ENCODE peak calls at places on chromosomes 16 and 17, in ten cellular contexts. Z is GM12878; D is Panc1; F is left cardiac atrium; M is mucosa of descending colon; L is RWPE2; H is natural killer cell; R is activated T-cell treated with anti-CD3 and anti-CD28 coated beads, Interleukin-2, amount 50 U/mL, for 72 hours; B is activated naive CD8-positive, alpha-beta T cell treated with anti-CD3 and anti-CD28 coated beads, Interleukin-2, amount 10 ng/mL, durations not matched to agents 7 days and 5 days; Y is Right ventricle myocardium inferior. Q is an unnamed sample.

GRCh38 chr17:28717578-28718316 is at the start of gene RAB34:
- ATAC-seq in Z (peak; percentile 31), D (peak; percentile 65), B (no peak), Y (peak; percentile 36), F (peak; percentile 51), L (peak; percentile 64), R (no peak), M (no peak), H (no peak), Q (no peak)

GRCh38 chr17:1736348-1737281 is 6.1 kb upstream of the SERPINF2 start:
- ATAC-seq in R (peak; percentile 84), F (peak; percentile 71), Y (peak; percentile 78), M (peak; percentile 47), B (no peak), Z (peak; percentile 92), H (no peak), L (peak; percentile 54), D (peak; percentile 74), Q (peak; percentile 20)

GRCh38 chr17:81693491-81694360 is 9.4 kb upstream of the MRPL12 start:
- ATAC-seq in Y (no peak), F (no peak), M (no peak), D (peak; percentile 38), B (no peak), H (no peak), Z (no peak), R (no peak), L (no peak), Q (peak; percentile 3)

GRCh38 chr17:32783602-32784001 is 93.3 kb downstream of the MYO1D start:
- ATAC-seq in M (peak; percentile 97), H (peak; percentile 72), Z (peak; percentile 82), R (peak; percentile 57), Y (no peak), D (peak; percentile 88), L (peak; percentile 58), F (peak; percentile 68), B (no peak), Q (peak; percentile 75)

GRCh38 chr17:80760501-80760900 is 215.9 kb downstream of the RPTOR start:
- ATAC-seq in B (no peak), Y (no peak), L (peak; percentile 81), Z (peak; percentile 79), R (no peak), M (peak; percentile 98), D (peak; percentile 85), F (no peak), H (no peak), Q (peak; percentile 5)

GRCh38 chr16:84839956-84840355 is 20.2 kb downstream of the CRISPLD2 start:
- ATAC-seq in Z (peak; percentile 25), M (no peak), L (no peak), B (no peak), H (no peak), R (no peak), D (no peak), Y (no peak), F (no peak), Q (peak; percentile 3)

GRCh38 chr17:307295-307691 is 45.3 kb downstream of the RPH3AL start:
- ATAC-seq in Z (no peak), F (no peak), D (no peak), L (no peak), Y (no peak), R (no peak), H (no peak), M (no peak), B (no peak), Q (no peak)

GRCh38 chr17:72397687-72398086 is 276.9 kb downstream of the SOX9 start:
- ATAC-seq in Z (no peak), Y (no peak), R (no peak), M (peak; percentile 36), F (no peak), L (no peak), B (no peak), D (no peak), H (no peak), Q (no peak)

GRCh38 chr16:24986512-24987303 is 28.5 kb downstream of the ARHGAP17 start:
- ATAC-seq in M (peak; percentile 16), F (peak; percentile 51), H (peak; percentile 40), R (peak; percentile 18), Y (peak; percentile 73), L (no peak), B (peak; percentile 66), D (peak; percentile 78), Z (peak; percentile 16), Q (peak; percentile 68)

GRCh38 chr17:64295146-64295545 is 32.1 kb upstream of the TEX2 start:
- ATAC-seq in L (no peak), M (no peak), Y (no peak), B (no peak), H (no peak), D (no peak), Z (no peak), R (no peak), F (no peak), Q (no peak)

GRCh38 chr16:82562183-82562677 is 64.5 kb upstream of the CDH13 start:
- ATAC-seq in B (no peak), Y (no peak), R (no peak), D (no peak), L (no peak), Z (no peak), M (no peak), F (no peak), H (peak; percentile 32), Q (no peak)

GRCh38 chr16:56588781-56589140 is 567 bp upstream of the MT3 start:
- ATAC-seq in D (no peak), M (no peak), Z (no peak), F (no peak), Y (no peak), R (no peak), L (no peak), H (no peak), B (no peak), Q (no peak)

GRCh38 chr16:48129926-48130325 is 25.9 kb downstream of the ABCC12 start:
- ATAC-seq in H (no peak), M (no peak), B (no peak), Z (no peak), D (no peak), Y (no peak), R (no peak), F (no peak), L (peak; percentile 6), Q (no peak)

GRCh38 chr16:66787427-66787826 is 14.0 kb downstream of the TERB1 start:
- ATAC-seq in Z (no peak), Y (no peak), L (no peak), M (no peak), B (no peak), D (no peak), R (no peak), H (no peak), F (no peak), Q (no peak)

GRCh38 chr17:81209141-81209540 is 13.6 kb downstream of the CEP131 start:
- ATAC-seq in L (no peak), Z (no peak), F (no peak), M (no peak), D (no peak), H (no peak), R (no peak), B (no peak), Y (no peak), Q (no peak)

GRCh38 chr16:55668337-55669281 is 12.8 kb downstream of the SLC6A2 start:
- ATAC-seq in R (no peak), D (peak; percentile 56), H (no peak), Y (no peak), Z (no peak), F (no peak), B (no peak), L (peak; percentile 78), M (no peak), Q (no peak)

GRCh38 chr16:83942074-83942473 is 11.0 kb upstream of the OSGIN1 start:
- ATAC-seq in D (no peak), R (no peak), L (no peak), H (no peak), F (no peak), Y (no peak), Z (no peak), B (no peak), M (no peak), Q (no peak)

GRCh38 chr16:58035356-58036170 is 10.0 kb downstream of the MMP15 start:
- ATAC-seq in R (no peak), B (no peak), L (no peak), Y (no peak), Z (no peak), M (no peak), F (no peak), H (no peak), D (no peak), Q (no peak)

GRCh38 chr17:65231662-65232335 is 94.6 kb downstream of the RGS9 start:
- ATAC-seq in Y (peak; percentile 71), Z (peak; percentile 72), L (peak; percentile 94), B (peak; percentile 53), M (peak; percentile 88), H (peak; percentile 54), D (peak; percentile 95), R (peak; percentile 32), F (peak; percentile 67), Q (peak; percentile 79)

GRCh38 chr17:75773808-75774470 is 8.9 kb upstream of the GALK1 start:
- ATAC-seq in R (peak; percentile 3), F (no peak), M (no peak), Y (no peak), H (peak; percentile 4), D (no peak), B (no peak), Z (peak; percentile 8), L (no peak), Q (peak; percentile 34)

GRCh38 chr16:27347930-27348685 is 34.3 kb downstream of the IL4R start:
- ATAC-seq in R (no peak), Y (no peak), D (no peak), Z (no peak), F (no peak), H (no peak), L (no peak), M (no peak), B (no peak), Q (no peak)

GRCh38 chr17:15947331-15947730 is 2.4 kb downstream of the ADORA2B start:
- ATAC-seq in F (no peak), Z (no peak), Y (no peak), M (peak; percentile 63), R (no peak), B (no peak), H (no peak), D (no peak), L (peak; percentile 74), Q (no peak)

GRCh38 chr16:84498859-84499620 is 5.4 kb downstream of the MEAK7 start:
- ATAC-seq in D (no peak), R (no peak), F (no peak), B (no peak), L (no peak), M (no peak), Z (no peak), Y (no peak), H (no peak), Q (no peak)

GRCh38 chr17:78249836-78250806 is 18.7 kb downstream of the TMEM235 start:
- ATAC-seq in D (peak; percentile 0), F (no peak), B (no peak), Y (no peak), R (no peak), Z (no peak), L (no peak), H (no peak), M (no peak), Q (no peak)

GRCh38 chr17:63634163-63634562 is 11.9 kb downstream of the MAP3K3 start:
- ATAC-seq in Z (no peak), M (no peak), Y (peak; percentile 38), B (peak; percentile 45), R (no peak), H (no peak), D (no peak), L (no peak), F (peak; percentile 47), Q (no peak)

GRCh38 chr16:87235810-87236515 is 81.2 kb downstream of the C16orf95 start:
- ATAC-seq in R (peak; percentile 42), H (peak; percentile 64), F (no peak), M (no peak), L (no peak), D (peak; percentile 42), Z (peak; percentile 59), Y (no peak), B (peak; percentile 70), Q (no peak)

GRCh38 chr16:65441501-65441900 is 319.6 kb upstream of the CDH11 start:
- ATAC-seq in R (no peak), M (no peak), Y (no peak), H (no peak), D (no peak), L (no peak), Z (no peak), F (no peak), B (no peak), Q (no peak)

GRCh38 chr16:50603206-50604064 is 55.2 kb downstream of the NKD1 start:
- ATAC-seq in Z (peak; percentile 42), M (peak; percentile 18), H (no peak), F (peak; percentile 64), R (no peak), Y (peak; percentile 72), L (peak; percentile 24), B (no peak), D (no peak), Q (no peak)